ENCODE peak calls at places on chromosomes 4 and X, in six cellular contexts. One of them, this sample, is unnamed.

GRCh38 chr4:170589597-170590191 is 499.9 kb upstream of the AADAT start:
- DNase-seq in adrenal gland: no peak
- DNase-seq in lower lobe of right lung: no peak
- DNase-seq in CD4-positive, alpha-beta memory T cell: no peak
- DNase-seq in neural progenitor cell: peak; percentile 24
- DNase-seq in fibroblast of pulmonary artery: peak; percentile 22
- DNase-seq in this sample: peak; percentile 2

GRCh38 chr4:1939664-1940509 is 68.7 kb downstream of the NSD2 start:
- DNase-seq in adrenal gland: peak; percentile 53
- DNase-seq in lower lobe of right lung: no peak
- DNase-seq in CD4-positive, alpha-beta memory T cell: no peak
- DNase-seq in neural progenitor cell: no peak
- DNase-seq in fibroblast of pulmonary artery: peak; percentile 86
- DNase-seq in this sample: no peak

GRCh38 chr4:38160487-38161207 is 200.4 kb downstream of the PTTG2 start:
- DNase-seq in adrenal gland: peak; percentile 86
- DNase-seq in lower lobe of right lung: no peak
- DNase-seq in CD4-positive, alpha-beta memory T cell: peak; percentile 85
- DNase-seq in neural progenitor cell: peak; percentile 38
- DNase-seq in fibroblast of pulmonary artery: peak; percentile 99
- DNase-seq in this sample: peak; percentile 56

GRCh38 chr4:146567396-146567795 is 45.7 kb upstream of the SLC10A7 start:
- DNase-seq in adrenal gland: no peak
- DNase-seq in lower lobe of right lung: no peak
- DNase-seq in CD4-positive, alpha-beta memory T cell: no peak
- DNase-seq in neural progenitor cell: no peak
- DNase-seq in fibroblast of pulmonary artery: peak; percentile 59
- DNase-seq in this sample: no peak

GRCh38 chr4:140691369-140691768 is 64.8 kb downstream of the TBC1D9 start:
- DNase-seq in adrenal gland: no peak
- DNase-seq in lower lobe of right lung: no peak
- DNase-seq in CD4-positive, alpha-beta memory T cell: no peak
- DNase-seq in neural progenitor cell: no peak
- DNase-seq in fibroblast of pulmonary artery: peak; percentile 84
- DNase-seq in this sample: peak; percentile 32

GRCh38 chr4:141195095-141195707 is 25.5 kb upstream of the ZNF330 start:
- DNase-seq in adrenal gland: peak; percentile 31
- DNase-seq in lower lobe of right lung: no peak
- DNase-seq in CD4-positive, alpha-beta memory T cell: no peak
- DNase-seq in neural progenitor cell: no peak
- DNase-seq in fibroblast of pulmonary artery: no peak
- DNase-seq in this sample: no peak

GRCh38 chr4:67674098-67674497 is 26.9 kb downstream of the UBA6 start:
- DNase-seq in adrenal gland: no peak
- DNase-seq in lower lobe of right lung: no peak
- DNase-seq in CD4-positive, alpha-beta memory T cell: no peak
- DNase-seq in neural progenitor cell: peak; percentile 2
- DNase-seq in fibroblast of pulmonary artery: no peak
- DNase-seq in this sample: no peak

GRCh38 chr4:182126567-182126966 is 116.6 kb upstream of the TENM3 start:
- DNase-seq in adrenal gland: no peak
- DNase-seq in lower lobe of right lung: no peak
- DNase-seq in CD4-positive, alpha-beta memory T cell: no peak
- DNase-seq in neural progenitor cell: no peak
- DNase-seq in fibroblast of pulmonary artery: no peak
- DNase-seq in this sample: no peak

GRCh38 chr4:138239496-138239895 is 2.7 kb downstream of the SLC7A11 start:
- DNase-seq in adrenal gland: no peak
- DNase-seq in lower lobe of right lung: no peak
- DNase-seq in CD4-positive, alpha-beta memory T cell: no peak
- DNase-seq in neural progenitor cell: no peak
- DNase-seq in fibroblast of pulmonary artery: no peak
- DNase-seq in this sample: no peak
- H3K4me3 ChIP-seq in adrenal gland: no peak overlapping the region
- H3K4me3 ChIP-seq in lower lobe of right lung: no peak overlapping the region
- H3K4me3 ChIP-seq in CD4-positive, alpha-beta memory T cell: no peak overlapping the region
- H3K4me3 ChIP-seq in neural progenitor cell: no peak overlapping the region
- H3K4me3 ChIP-seq in fibroblast of pulmonary artery: peak overlapping the region; percentile 58
- H3K4me3 ChIP-seq in this sample: peak overlapping the region; percentile 20

GRCh38 chrX:154443479-154443910 is 446 bp upstream of the FAM50A start:
- DNase-seq in adrenal gland: no peak
- DNase-seq in lower lobe of right lung: no peak
- DNase-seq in CD4-positive, alpha-beta memory T cell: no peak
- DNase-seq in neural progenitor cell: peak; percentile 57
- DNase-seq in fibroblast of pulmonary artery: no peak
- DNase-seq in this sample: no peak
- H3K4me3 ChIP-seq in adrenal gland: peak overlapping the region; percentile 65
- H3K4me3 ChIP-seq in lower lobe of right lung: peak overlapping the region; percentile 67
- H3K4me3 ChIP-seq in CD4-positive, alpha-beta memory T cell: no peak overlapping the region
- H3K4me3 ChIP-seq in neural progenitor cell: peak overlapping the region; percentile 64
- H3K4me3 ChIP-seq in fibroblast of pulmonary artery: peak overlapping the region; percentile 36
- H3K4me3 ChIP-seq in this sample: peak overlapping the region; percentile 41

GRCh38 chr4:185638093-185638492 is 102.8 kb upstream of the PDLIM3 start:
- DNase-seq in adrenal gland: no peak
- DNase-seq in lower lobe of right lung: no peak
- DNase-seq in CD4-positive, alpha-beta memory T cell: no peak
- DNase-seq in neural progenitor cell: no peak
- DNase-seq in fibroblast of pulmonary artery: no peak
- DNase-seq in this sample: no peak

GRCh38 chr4:185642907-185643306 is 107.6 kb upstream of the PDLIM3 start:
- DNase-seq in adrenal gland: no peak
- DNase-seq in lower lobe of right lung: no peak
- DNase-seq in CD4-positive, alpha-beta memory T cell: no peak
- DNase-seq in neural progenitor cell: no peak
- DNase-seq in fibroblast of pulmonary artery: no peak
- DNase-seq in this sample: no peak

GRCh38 chr4:185640809-185641675 is 105.7 kb upstream of the PDLIM3 start:
- DNase-seq in adrenal gland: no peak
- DNase-seq in lower lobe of right lung: no peak
- DNase-seq in CD4-positive, alpha-beta memory T cell: no peak
- DNase-seq in neural progenitor cell: peak; percentile 81
- DNase-seq in fibroblast of pulmonary artery: peak; percentile 91
- DNase-seq in this sample: peak; percentile 34

GRCh38 chr4:185637162-185637875 is 102.0 kb upstream of the PDLIM3 start:
- DNase-seq in adrenal gland: no peak
- DNase-seq in lower lobe of right lung: no peak
- DNase-seq in CD4-positive, alpha-beta memory T cell: no peak
- DNase-seq in neural progenitor cell: no peak
- DNase-seq in fibroblast of pulmonary artery: no peak
- DNase-seq in this sample: no peak

GRCh38 chr4:185638548-185639301 is 103.4 kb upstream of the PDLIM3 start:
- DNase-seq in adrenal gland: no peak
- DNase-seq in lower lobe of right lung: no peak
- DNase-seq in CD4-positive, alpha-beta memory T cell: no peak
- DNase-seq in neural progenitor cell: peak; percentile 27
- DNase-seq in fibroblast of pulmonary artery: peak; percentile 10
- DNase-seq in this sample: peak; percentile 69
- H3K4me3 ChIP-seq in adrenal gland: no peak overlapping the region
- H3K4me3 ChIP-seq in lower lobe of right lung: no peak overlapping the region
- H3K4me3 ChIP-seq in CD4-positive, alpha-beta memory T cell: no peak overlapping the region
- H3K4me3 ChIP-seq in neural progenitor cell: peak overlapping the region; percentile 35
- H3K4me3 ChIP-seq in fibroblast of pulmonary artery: peak overlapping the region; percentile 21
- H3K4me3 ChIP-seq in this sample: peak overlapping the region; percentile 59

DNA sequence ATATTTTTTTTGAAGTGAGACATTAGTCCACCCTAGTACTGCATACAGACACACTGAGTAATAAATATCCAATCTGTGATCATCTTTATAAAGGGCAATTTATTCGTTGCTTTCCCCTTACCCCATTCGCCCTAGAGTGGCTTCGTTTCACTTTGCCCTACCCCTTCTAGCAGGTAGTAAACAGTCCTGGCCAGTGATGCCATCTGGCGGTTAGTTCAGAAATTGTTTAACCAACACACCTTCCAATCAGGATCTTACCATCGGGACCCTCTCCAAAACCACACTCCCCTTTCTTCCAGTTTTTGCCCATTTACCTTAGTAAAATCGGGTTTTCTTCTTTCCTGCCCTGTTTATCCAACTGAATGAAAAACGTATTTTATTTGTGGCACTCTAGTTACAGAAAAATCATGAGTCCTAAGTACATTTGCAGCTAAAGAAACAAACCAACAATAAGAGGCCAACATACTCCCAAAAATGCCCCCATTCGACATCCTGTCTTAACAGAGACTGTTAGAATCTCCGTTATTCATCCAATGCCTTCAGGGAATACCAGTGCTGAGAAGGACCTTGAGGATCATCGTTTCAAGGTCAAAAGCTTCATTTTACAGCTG is 2.2 kb downstream of the PPA2 start:
- DNase-seq in adrenal gland: peak; percentile 73
- DNase-seq in lower lobe of right lung: no peak
- DNase-seq in CD4-positive, alpha-beta memory T cell: peak; percentile 77
- DNase-seq in neural progenitor cell: peak; percentile 80
- DNase-seq in fibroblast of pulmonary artery: peak; percentile 86
- DNase-seq in this sample: peak; percentile 67
- H3K4me3 ChIP-seq in adrenal gland: peak overlapping the region; percentile 84
- H3K4me3 ChIP-seq in lower lobe of right lung: peak overlapping the region; percentile 84
- H3K4me3 ChIP-seq in CD4-positive, alpha-beta memory T cell: peak overlapping the region; percentile 25
- H3K4me3 ChIP-seq in neural progenitor cell: peak overlapping the region; percentile 61
- H3K4me3 ChIP-seq in fibroblast of pulmonary artery: peak overlapping the region; percentile 98
- H3K4me3 ChIP-seq in this sample: no peak overlapping the region

DNA sequence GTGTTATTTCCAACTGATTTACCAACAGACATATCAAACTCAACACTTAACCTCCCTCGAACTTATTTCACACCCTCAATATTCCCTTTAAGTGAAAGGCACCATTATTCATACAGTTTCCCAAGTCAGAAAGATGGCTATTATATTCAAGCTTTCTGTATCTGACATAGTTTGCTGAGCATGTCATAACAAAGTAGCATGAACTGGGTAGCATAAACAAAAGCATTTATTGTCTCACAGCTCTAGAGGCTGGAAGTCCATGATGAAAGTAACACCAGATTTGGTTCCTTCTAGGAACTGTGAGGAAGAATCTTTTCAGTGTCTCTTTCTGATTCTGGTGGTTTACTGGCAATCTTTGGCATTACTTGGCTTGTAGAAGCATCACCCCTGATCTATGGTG is 1388.6 kb downstream of the TECRL start:
- DNase-seq in adrenal gland: no peak
- DNase-seq in lower lobe of right lung: no peak
- DNase-seq in CD4-positive, alpha-beta memory T cell: no peak
- DNase-seq in neural progenitor cell: no peak
- DNase-seq in fibroblast of pulmonary artery: no peak
- DNase-seq in this sample: no peak
- H3K4me3 ChIP-seq in adrenal gland: no peak overlapping the region
- H3K4me3 ChIP-seq in lower lobe of right lung: no peak overlapping the region
- H3K4me3 ChIP-seq in CD4-positive, alpha-beta memory T cell: no peak overlapping the region
- H3K4me3 ChIP-seq in neural progenitor cell: no peak overlapping the region
- H3K4me3 ChIP-seq in fibroblast of pulmonary artery: no peak overlapping the region
- H3K4me3 ChIP-seq in this sample: no peak overlapping the region

GRCh38 chr4:39637572-39638357 is 900 bp downstream of the SMIM14 start:
- DNase-seq in adrenal gland: peak; percentile 43
- DNase-seq in lower lobe of right lung: peak; percentile 73
- DNase-seq in CD4-positive, alpha-beta memory T cell: peak; percentile 41
- DNase-seq in neural progenitor cell: peak; percentile 91
- DNase-seq in fibroblast of pulmonary artery: peak; percentile 69
- DNase-seq in this sample: peak; percentile 70

GRCh38 chr4:39641451-39641850 is 2.8 kb upstream of the SMIM14 start:
- DNase-seq in adrenal gland: no peak
- DNase-seq in lower lobe of right lung: no peak
- DNase-seq in CD4-positive, alpha-beta memory T cell: no peak
- DNase-seq in neural progenitor cell: peak; percentile 33
- DNase-seq in fibroblast of pulmonary artery: no peak
- DNase-seq in this sample: peak; percentile 23

GRCh38 chr4:39638358-39639239 is at the start of gene SMIM14:
- DNase-seq in adrenal gland: peak; percentile 99
- DNase-seq in lower lobe of right lung: peak; percentile 99
- DNase-seq in CD4-positive, alpha-beta memory T cell: peak; percentile 91
- DNase-seq in neural progenitor cell: peak; percentile 98
- DNase-seq in fibroblast of pulmonary artery: peak; percentile 99
- DNase-seq in this sample: peak; percentile 97

GRCh38 chr4:39635023-39635422 is 3.6 kb downstream of the SMIM14 start:
- DNase-seq in adrenal gland: no peak
- DNase-seq in lower lobe of right lung: no peak
- DNase-seq in CD4-positive, alpha-beta memory T cell: no peak
- DNase-seq in neural progenitor cell: no peak
- DNase-seq in fibroblast of pulmonary artery: no peak
- DNase-seq in this sample: peak; percentile 40

GRCh38 chr4:39636786-39637185 is 1.9 kb downstream of the SMIM14 start:
- DNase-seq in adrenal gland: no peak
- DNase-seq in lower lobe of right lung: no peak
- DNase-seq in CD4-positive, alpha-beta memory T cell: no peak
- DNase-seq in neural progenitor cell: no peak
- DNase-seq in fibroblast of pulmonary artery: no peak
- DNase-seq in this sample: no peak
- H3K4me3 ChIP-seq in adrenal gland: peak overlapping the region; percentile 78
- H3K4me3 ChIP-seq in lower lobe of right lung: peak overlapping the region; percentile 61
- H3K4me3 ChIP-seq in CD4-positive, alpha-beta memory T cell: no peak overlapping the region
- H3K4me3 ChIP-seq in neural progenitor cell: peak overlapping the region; percentile 85
- H3K4me3 ChIP-seq in fibroblast of pulmonary artery: peak overlapping the region; percentile 94
- H3K4me3 ChIP-seq in this sample: peak overlapping the region; percentile 79

GRCh38 chrX:40099046-40099968 is 1.5 kb upstream of the BCOR start:
- DNase-seq in adrenal gland: peak; percentile 40
- DNase-seq in lower lobe of right lung: peak; percentile 57
- DNase-seq in CD4-positive, alpha-beta memory T cell: peak; percentile 61
- DNase-seq in neural progenitor cell: peak; percentile 59
- DNase-seq in fibroblast of pulmonary artery: no peak
- DNase-seq in this sample: peak; percentile 89
- H3K4me3 ChIP-seq in adrenal gland: peak overlapping the region; percentile 57
- H3K4me3 ChIP-seq in lower lobe of right lung: peak overlapping the region; percentile 74
- H3K4me3 ChIP-seq in CD4-positive, alpha-beta memory T cell: peak overlapping the region; percentile 58
- H3K4me3 ChIP-seq in neural progenitor cell: peak overlapping the region; percentile 77
- H3K4me3 ChIP-seq in fibroblast of pulmonary artery: peak overlapping the region; percentile 45
- H3K4me3 ChIP-seq in this sample: peak overlapping the region; percentile 73